ENCODE peak calls at places on chromosomes 5 and 9, in four cellular contexts. One of them, this sample, is unnamed.

GRCh38 chr5:173888473-173889135 is 455 bp downstream of the CPEB4 start:
- DNase-seq in activated CD4-positive, alpha-beta memory T cell treated with anti-CD3 and anti-CD28 coated beads, Interleukin-2, amount 10 ng/mL, durations not matched to agents 7 days and 5 days: peak
- DNase-seq in choroid plexus epithelial cell: peak
- DNase-seq in fibroblast of gingiva: peak
- DNase-seq in this sample: no peak

GRCh38 chr5:98436672-98437071 is 336.8 kb upstream of the RGMB start:
- DNase-seq in fibroblast of gingiva: no peak
- DNase-seq in activated CD4-positive, alpha-beta memory T cell treated with anti-CD3 and anti-CD28 coated beads, Interleukin-2, amount 10 ng/mL, durations not matched to agents 7 days and 5 days: no peak
- DNase-seq in choroid plexus epithelial cell: no peak
- DNase-seq in this sample: no peak

GRCh38 chr5:142740903-142741302 is 29.3 kb upstream of the ARHGAP26 start:
- DNase-seq in fibroblast of gingiva: peak
- DNase-seq in choroid plexus epithelial cell: no peak
- DNase-seq in activated CD4-positive, alpha-beta memory T cell treated with anti-CD3 and anti-CD28 coated beads, Interleukin-2, amount 10 ng/mL, durations not matched to agents 7 days and 5 days: no peak
- DNase-seq in this sample: no peak

GRCh38 chr5:95728494-95729114 is 2.5 kb upstream of the RHOBTB3 start:
- DNase-seq in fibroblast of gingiva: no peak
- DNase-seq in choroid plexus epithelial cell: no peak
- DNase-seq in activated CD4-positive, alpha-beta memory T cell treated with anti-CD3 and anti-CD28 coated beads, Interleukin-2, amount 10 ng/mL, durations not matched to agents 7 days and 5 days: no peak
- DNase-seq in this sample: no peak

GRCh38 chr9:110814159-110814558 is 145.6 kb downstream of the MUSK start:
- DNase-seq in choroid plexus epithelial cell: no peak
- DNase-seq in activated CD4-positive, alpha-beta memory T cell treated with anti-CD3 and anti-CD28 coated beads, Interleukin-2, amount 10 ng/mL, durations not matched to agents 7 days and 5 days: no peak
- DNase-seq in fibroblast of gingiva: peak
- DNase-seq in this sample: no peak

GRCh38 chr9:125495137-125496119 is 211.6 kb downstream of the MAPKAP1 start:
- DNase-seq in activated CD4-positive, alpha-beta memory T cell treated with anti-CD3 and anti-CD28 coated beads, Interleukin-2, amount 10 ng/mL, durations not matched to agents 7 days and 5 days: no peak
- DNase-seq in fibroblast of gingiva: no peak
- DNase-seq in choroid plexus epithelial cell: no peak
- DNase-seq in this sample: no peak

GRCh38 chr9:34993502-34994428 is 4.2 kb downstream of the DNAJB5 start:
- DNase-seq in activated CD4-positive, alpha-beta memory T cell treated with anti-CD3 and anti-CD28 coated beads, Interleukin-2, amount 10 ng/mL, durations not matched to agents 7 days and 5 days: no peak
- DNase-seq in fibroblast of gingiva: peak
- DNase-seq in choroid plexus epithelial cell: peak
- DNase-seq in this sample: no peak

GRCh38 chr9:107036367-107036766 is 173.4 kb downstream of the ZNF462 start:
- DNase-seq in fibroblast of gingiva: no peak
- DNase-seq in activated CD4-positive, alpha-beta memory T cell treated with anti-CD3 and anti-CD28 coated beads, Interleukin-2, amount 10 ng/mL, durations not matched to agents 7 days and 5 days: no peak
- DNase-seq in choroid plexus epithelial cell: no peak
- DNase-seq in this sample: no peak

GRCh38 chr9:14011799-14012560 is 302.0 kb downstream of the NFIB start:
- DNase-seq in fibroblast of gingiva: no peak
- DNase-seq in choroid plexus epithelial cell: no peak
- DNase-seq in activated CD4-positive, alpha-beta memory T cell treated with anti-CD3 and anti-CD28 coated beads, Interleukin-2, amount 10 ng/mL, durations not matched to agents 7 days and 5 days: no peak
- DNase-seq in this sample: no peak

GRCh38 chr9:19517202-19517942 is 108.6 kb downstream of the ACER2 start:
- DNase-seq in choroid plexus epithelial cell: no peak
- DNase-seq in fibroblast of gingiva: no peak
- DNase-seq in activated CD4-positive, alpha-beta memory T cell treated with anti-CD3 and anti-CD28 coated beads, Interleukin-2, amount 10 ng/mL, durations not matched to agents 7 days and 5 days: no peak
- DNase-seq in this sample: no peak

GRCh38 chr5:16713386-16713928 is 96.7 kb upstream of the RETREG1 start:
- DNase-seq in fibroblast of gingiva: peak
- DNase-seq in choroid plexus epithelial cell: peak
- DNase-seq in activated CD4-positive, alpha-beta memory T cell treated with anti-CD3 and anti-CD28 coated beads, Interleukin-2, amount 10 ng/mL, durations not matched to agents 7 days and 5 days: no peak
- DNase-seq in this sample: no peak

GRCh38 chr9:101536351-101536750 is 2.7 kb downstream of the RNF20 start:
- DNase-seq in activated CD4-positive, alpha-beta memory T cell treated with anti-CD3 and anti-CD28 coated beads, Interleukin-2, amount 10 ng/mL, durations not matched to agents 7 days and 5 days: no peak
- DNase-seq in choroid plexus epithelial cell: peak
- DNase-seq in fibroblast of gingiva: peak
- DNase-seq in this sample: no peak

GRCh38 chr9:35820076-35820475 is 5.2 kb upstream of the HINT2 start:
- DNase-seq in choroid plexus epithelial cell: peak
- DNase-seq in activated CD4-positive, alpha-beta memory T cell treated with anti-CD3 and anti-CD28 coated beads, Interleukin-2, amount 10 ng/mL, durations not matched to agents 7 days and 5 days: no peak
- DNase-seq in fibroblast of gingiva: peak
- DNase-seq in this sample: no peak

GRCh38 chr5:94329115-94329514 is 289.3 kb downstream of the KIAA0825 start:
- DNase-seq in choroid plexus epithelial cell: peak
- DNase-seq in activated CD4-positive, alpha-beta memory T cell treated with anti-CD3 and anti-CD28 coated beads, Interleukin-2, amount 10 ng/mL, durations not matched to agents 7 days and 5 days: no peak
- DNase-seq in fibroblast of gingiva: no peak
- DNase-seq in this sample: no peak

GRCh38 chr5:160477266-160477970 is 55.8 kb downstream of the PTTG1 start:
- DNase-seq in choroid plexus epithelial cell: peak
- DNase-seq in fibroblast of gingiva: no peak
- DNase-seq in activated CD4-positive, alpha-beta memory T cell treated with anti-CD3 and anti-CD28 coated beads, Interleukin-2, amount 10 ng/mL, durations not matched to agents 7 days and 5 days: no peak
- DNase-seq in this sample: no peak

GRCh38 chr9:113712053-113712452 is 164.1 kb upstream of the ZNF618 start:
- DNase-seq in activated CD4-positive, alpha-beta memory T cell treated with anti-CD3 and anti-CD28 coated beads, Interleukin-2, amount 10 ng/mL, durations not matched to agents 7 days and 5 days: no peak
- DNase-seq in fibroblast of gingiva: peak
- DNase-seq in choroid plexus epithelial cell: peak
- DNase-seq in this sample: no peak

GRCh38 chr9:23851024-23851629 is 25.1 kb upstream of the ELAVL2 start:
- DNase-seq in fibroblast of gingiva: no peak
- DNase-seq in activated CD4-positive, alpha-beta memory T cell treated with anti-CD3 and anti-CD28 coated beads, Interleukin-2, amount 10 ng/mL, durations not matched to agents 7 days and 5 days: no peak
- DNase-seq in choroid plexus epithelial cell: no peak
- DNase-seq in this sample: no peak

GRCh38 chr9:107650321-107650720 is 160.8 kb upstream of the KLF4 start:
- DNase-seq in activated CD4-positive, alpha-beta memory T cell treated with anti-CD3 and anti-CD28 coated beads, Interleukin-2, amount 10 ng/mL, durations not matched to agents 7 days and 5 days: no peak
- DNase-seq in fibroblast of gingiva: peak
- DNase-seq in choroid plexus epithelial cell: peak
- DNase-seq in this sample: no peak

GRCh38 chr5:110478899-110479298 is 247.6 kb downstream of the TMEM232 start:
- DNase-seq in choroid plexus epithelial cell: peak
- DNase-seq in activated CD4-positive, alpha-beta memory T cell treated with anti-CD3 and anti-CD28 coated beads, Interleukin-2, amount 10 ng/mL, durations not matched to agents 7 days and 5 days: no peak
- DNase-seq in fibroblast of gingiva: peak
- DNase-seq in this sample: no peak

GRCh38 chr9:21331676-21332402 is 3.4 kb downstream of the KLHL9 start:
- DNase-seq in choroid plexus epithelial cell: no peak
- DNase-seq in fibroblast of gingiva: no peak
- DNase-seq in activated CD4-positive, alpha-beta memory T cell treated with anti-CD3 and anti-CD28 coated beads, Interleukin-2, amount 10 ng/mL, durations not matched to agents 7 days and 5 days: no peak
- DNase-seq in this sample: no peak

GRCh38 chr9:35646583-35647265 is 4.0 kb downstream of the SIT1 start:
- DNase-seq in fibroblast of gingiva: peak
- DNase-seq in choroid plexus epithelial cell: peak
- DNase-seq in activated CD4-positive, alpha-beta memory T cell treated with anti-CD3 and anti-CD28 coated beads, Interleukin-2, amount 10 ng/mL, durations not matched to agents 7 days and 5 days: peak
- DNase-seq in this sample: peak